ENCODE peak calls at places on chromosome 13, in five cellular contexts. One of them, this sample, is unnamed.

GRCh38 chr13:30313307-30313706 is 6.0 kb upstream of the KATNAL1 start:
- DNase-seq in HT1080: no peak
- DNase-seq in AG09309: no peak
- DNase-seq in activated T-cell treated with anti-CD3 and anti-CD28 coated beads, Interleukin-2, amount 50 U/mL, for 4 hours: no peak
- DNase-seq in LHCN-M2: peak; percentile 17
- DNase-seq in this sample: no peak

GRCh38 chr13:41308241-41308640 is 2.8 kb upstream of the NAA16 start:
- DNase-seq in HT1080: no peak
- DNase-seq in AG09309: no peak
- DNase-seq in activated T-cell treated with anti-CD3 and anti-CD28 coated beads, Interleukin-2, amount 50 U/mL, for 4 hours: no peak
- DNase-seq in LHCN-M2: no peak
- DNase-seq in this sample: no peak

GRCh38 chr13:97072297-97072696 is 78.0 kb upstream of the OXGR1 start:
- DNase-seq in HT1080: no peak
- DNase-seq in AG09309: no peak
- DNase-seq in activated T-cell treated with anti-CD3 and anti-CD28 coated beads, Interleukin-2, amount 50 U/mL, for 4 hours: no peak
- DNase-seq in LHCN-M2: no peak
- DNase-seq in this sample: no peak

GRCh38 chr13:38905861-38906260 is 84.8 kb downstream of the STOML3 start:
- DNase-seq in HT1080: no peak
- DNase-seq in AG09309: no peak
- DNase-seq in activated T-cell treated with anti-CD3 and anti-CD28 coated beads, Interleukin-2, amount 50 U/mL, for 4 hours: no peak
- DNase-seq in LHCN-M2: no peak
- DNase-seq in this sample: peak; percentile 68

GRCh38 chr13:33865945-33866344 is 48.0 kb downstream of the RFC3 start:
- DNase-seq in HT1080: no peak
- DNase-seq in AG09309: no peak
- DNase-seq in activated T-cell treated with anti-CD3 and anti-CD28 coated beads, Interleukin-2, amount 50 U/mL, for 4 hours: no peak
- DNase-seq in LHCN-M2: no peak
- DNase-seq in this sample: no peak

GRCh38 chr13:114056205-114057013 is 76.0 kb downstream of the RASA3 start:
- DNase-seq in HT1080: no peak
- DNase-seq in AG09309: no peak
- DNase-seq in activated T-cell treated with anti-CD3 and anti-CD28 coated beads, Interleukin-2, amount 50 U/mL, for 4 hours: no peak
- DNase-seq in LHCN-M2: no peak
- DNase-seq in this sample: no peak

GRCh38 chr13:101127741-101128353 is 288.5 kb downstream of the NALCN start:
- DNase-seq in HT1080: peak; percentile 51
- DNase-seq in AG09309: no peak
- DNase-seq in activated T-cell treated with anti-CD3 and anti-CD28 coated beads, Interleukin-2, amount 50 U/mL, for 4 hours: no peak
- DNase-seq in LHCN-M2: peak; percentile 49
- DNase-seq in this sample: peak; percentile 23

GRCh38 chr13:44842158-44842557 is 147.1 kb downstream of the NUFIP1 start:
- DNase-seq in HT1080: peak; percentile 53
- DNase-seq in AG09309: no peak
- DNase-seq in activated T-cell treated with anti-CD3 and anti-CD28 coated beads, Interleukin-2, amount 50 U/mL, for 4 hours: no peak
- DNase-seq in LHCN-M2: peak; percentile 34
- DNase-seq in this sample: no peak

GRCh38 chr13:95968906-95969305 is 84.3 kb downstream of the UGGT2 start:
- DNase-seq in HT1080: no peak
- DNase-seq in AG09309: no peak
- DNase-seq in activated T-cell treated with anti-CD3 and anti-CD28 coated beads, Interleukin-2, amount 50 U/mL, for 4 hours: no peak
- DNase-seq in LHCN-M2: no peak
- DNase-seq in this sample: no peak

GRCh38 chr13:95156208-95156607 is 145.0 kb downstream of the ABCC4 start:
- DNase-seq in HT1080: peak; percentile 9
- DNase-seq in AG09309: no peak
- DNase-seq in activated T-cell treated with anti-CD3 and anti-CD28 coated beads, Interleukin-2, amount 50 U/mL, for 4 hours: no peak
- DNase-seq in LHCN-M2: peak; percentile 23
- DNase-seq in this sample: no peak

GRCh38 chr13:25242956-25243355 is 44.3 kb downstream of the MTMR6 start:
- DNase-seq in HT1080: no peak
- DNase-seq in AG09309: no peak
- DNase-seq in activated T-cell treated with anti-CD3 and anti-CD28 coated beads, Interleukin-2, amount 50 U/mL, for 4 hours: no peak
- DNase-seq in LHCN-M2: no peak
- DNase-seq in this sample: no peak

GRCh38 chr13:48772908-48773307 is 119.2 kb downstream of the CYSLTR2 start:
- DNase-seq in HT1080: no peak
- DNase-seq in AG09309: no peak
- DNase-seq in activated T-cell treated with anti-CD3 and anti-CD28 coated beads, Interleukin-2, amount 50 U/mL, for 4 hours: no peak
- DNase-seq in LHCN-M2: no peak
- DNase-seq in this sample: no peak

GRCh38 chr13:25654332-25654731 is 282.6 kb downstream of the ATP8A2 start:
- DNase-seq in HT1080: peak; percentile 69
- DNase-seq in AG09309: no peak
- DNase-seq in activated T-cell treated with anti-CD3 and anti-CD28 coated beads, Interleukin-2, amount 50 U/mL, for 4 hours: no peak
- DNase-seq in LHCN-M2: peak; percentile 95
- DNase-seq in this sample: peak; percentile 22

GRCh38 chr13:97946951-97947588 is 6.4 kb upstream of the IPO5 start:
- DNase-seq in HT1080: peak; percentile 85
- DNase-seq in AG09309: peak; percentile 73
- DNase-seq in activated T-cell treated with anti-CD3 and anti-CD28 coated beads, Interleukin-2, amount 50 U/mL, for 4 hours: no peak
- DNase-seq in LHCN-M2: peak; percentile 82
- DNase-seq in this sample: peak; percentile 71

GRCh38 chr13:107553838-107554237 is 661.5 kb downstream of the LIG4 start:
- DNase-seq in HT1080: no peak
- DNase-seq in AG09309: no peak
- DNase-seq in activated T-cell treated with anti-CD3 and anti-CD28 coated beads, Interleukin-2, amount 50 U/mL, for 4 hours: no peak
- DNase-seq in LHCN-M2: no peak
- DNase-seq in this sample: no peak

GRCh38 chr13:52849727-52850395 is 1.4 kb upstream of the PCDH8 start:
- DNase-seq in HT1080: no peak
- DNase-seq in AG09309: no peak
- DNase-seq in activated T-cell treated with anti-CD3 and anti-CD28 coated beads, Interleukin-2, amount 50 U/mL, for 4 hours: no peak
- DNase-seq in LHCN-M2: no peak
- DNase-seq in this sample: no peak

GRCh38 chr13:51769455-51770127 is 34.4 kb downstream of the DHRS12 start:
- DNase-seq in HT1080: no peak
- DNase-seq in AG09309: no peak
- DNase-seq in activated T-cell treated with anti-CD3 and anti-CD28 coated beads, Interleukin-2, amount 50 U/mL, for 4 hours: no peak
- DNase-seq in LHCN-M2: peak; percentile 43
- DNase-seq in this sample: no peak

GRCh38 chr13:93098972-93099371 is 127.6 kb upstream of the GPC6 start:
- DNase-seq in HT1080: no peak
- DNase-seq in AG09309: no peak
- DNase-seq in activated T-cell treated with anti-CD3 and anti-CD28 coated beads, Interleukin-2, amount 50 U/mL, for 4 hours: no peak
- DNase-seq in LHCN-M2: no peak
- DNase-seq in this sample: no peak

GRCh38 chr13:19581675-19582074 is 20.3 kb upstream of the TPTE2 start:
- DNase-seq in HT1080: no peak
- DNase-seq in AG09309: no peak
- DNase-seq in activated T-cell treated with anti-CD3 and anti-CD28 coated beads, Interleukin-2, amount 50 U/mL, for 4 hours: no peak
- DNase-seq in LHCN-M2: no peak
- DNase-seq in this sample: no peak

GRCh38 chr13:38384171-38384570 is 34.5 kb downstream of the UFM1 start:
- DNase-seq in HT1080: no peak
- DNase-seq in AG09309: no peak
- DNase-seq in activated T-cell treated with anti-CD3 and anti-CD28 coated beads, Interleukin-2, amount 50 U/mL, for 4 hours: no peak
- DNase-seq in LHCN-M2: no peak
- DNase-seq in this sample: no peak

GRCh38 chr13:75723927-75724326 is 87.8 kb downstream of the LMO7 start:
- DNase-seq in HT1080: no peak
- DNase-seq in AG09309: no peak
- DNase-seq in activated T-cell treated with anti-CD3 and anti-CD28 coated beads, Interleukin-2, amount 50 U/mL, for 4 hours: no peak
- DNase-seq in LHCN-M2: no peak
- DNase-seq in this sample: no peak

GRCh38 chr13:22369840-22370239 is 699.0 kb downstream of the FGF9 start:
- DNase-seq in HT1080: no peak
- DNase-seq in AG09309: no peak
- DNase-seq in activated T-cell treated with anti-CD3 and anti-CD28 coated beads, Interleukin-2, amount 50 U/mL, for 4 hours: no peak
- DNase-seq in LHCN-M2: no peak
- DNase-seq in this sample: no peak

GRCh38 chr13:112899618-112900600 is 69.1 kb upstream of the MCF2L start:
- DNase-seq in HT1080: no peak
- DNase-seq in AG09309: no peak
- DNase-seq in activated T-cell treated with anti-CD3 and anti-CD28 coated beads, Interleukin-2, amount 50 U/mL, for 4 hours: no peak
- DNase-seq in LHCN-M2: no peak
- DNase-seq in this sample: no peak

GRCh38 chr13:113448885-113449692 is 4.2 kb downstream of the ADPRHL1 start:
- DNase-seq in HT1080: peak; percentile 99
- DNase-seq in AG09309: no peak
- DNase-seq in activated T-cell treated with anti-CD3 and anti-CD28 coated beads, Interleukin-2, amount 50 U/mL, for 4 hours: peak; percentile 18
- DNase-seq in LHCN-M2: peak; percentile 86
- DNase-seq in this sample: no peak

GRCh38 chr13:104011505-104012270 is 945.5 kb upstream of the SLC10A2 start:
- DNase-seq in HT1080: no peak
- DNase-seq in AG09309: no peak
- DNase-seq in activated T-cell treated with anti-CD3 and anti-CD28 coated beads, Interleukin-2, amount 50 U/mL, for 4 hours: no peak
- DNase-seq in LHCN-M2: no peak
- DNase-seq in this sample: no peak